ENCODE peak calls at places on chromosomes 6 and 20, in five cellular contexts. W is fibroblast of lung, M is astrocyte, X is GM12878, D is MM.1S. Z is an unnamed sample. For H3K4me1, the result is how much of the 10 kb centered on the place peaks cover.

GRCh38 chr6:167987396-167987795 is 10.1 kb upstream of the KIF25 start:
- DNase-seq in W (no peak), M (no peak), X (no peak), D (no peak), Z (no peak)

GRCh38 chr20:19826179-19826914 is 68.3 kb downstream of the RIN2 start:
- DNase-seq in W (no peak), M (no peak), X (no peak), D (no peak), Z (no peak)

GRCh38 chr20:3378138-3378537 is 29.3 kb downstream of the DNAAF9 start:
- DNase-seq in W (no peak), M (no peak), X (no peak), D (no peak), Z (no peak)

GRCh38 chr6:44151348-44152108 is 7.1 kb upstream of the CAPN11 start:
- DNase-seq in W (peak), M (peak), X (no peak), D (peak), Z (peak)

GRCh38 chr20:53824779-53825178 is 231.1 kb upstream of the ZNF217 start:
- DNase-seq in W (peak), M (no peak), X (no peak), D (no peak), Z (no peak)

GRCh38 chr20:32672982-32673727 is 586 bp downstream of the C20orf203 start:
- DNase-seq in W (no peak), M (no peak), X (no peak), D (peak), Z (peak)

GRCh38 chr20:62928246-62928939 is 2.1 kb upstream of the DIDO1 start:
- DNase-seq in W (no peak), M (no peak), X (no peak), D (no peak), Z (no peak)

GRCh38 chr6:31541059-31541657 is 645 bp downstream of the DDX39B start:
- DNase-seq in W (peak), M (peak), X (no peak), D (peak), Z (peak)

GRCh38 chr6:108596947-108597346 is 36.2 kb downstream of the FOXO3 start:
- DNase-seq in W (no peak), M (no peak), X (no peak), D (no peak), Z (no peak)

GRCh38 chr6:56242343-56242742 is 5.0 kb downstream of the COL21A1 start:
- DNase-seq in W (peak), M (no peak), X (no peak), D (no peak), Z (no peak)

GRCh38 chr6:65627015-65627414 is 80.0 kb downstream of the EYS start:
- DNase-seq in W (no peak), M (no peak), X (no peak), D (no peak), Z (no peak)

GRCh38 chr6:9467746-9468145 is 947.1 kb downstream of the TFAP2A start:
- DNase-seq in W (peak), M (peak), X (no peak), D (no peak), Z (no peak)

GRCh38 chr20:4814696-4815252 is 93.1 kb downstream of the PRND start:
- DNase-seq in W (no peak), M (no peak), X (peak), D (peak), Z (peak)

GRCh38 chr20:3805594-3806264 is 9.6 kb downstream of the CDC25B start:
- DNase-seq in W (peak), M (peak), X (no peak), D (no peak), Z (no peak)

GRCh38 chr6:141562181-141562800 is 570.4 kb upstream of the GJE1 start:
- DNase-seq in W (peak), M (no peak), X (no peak), D (no peak), Z (no peak)

GRCh38 chr6:98827295-98828159 is 6.8 kb upstream of the POU3F2 start:
- DNase-seq in W (no peak), M (no peak), X (no peak), D (no peak), Z (no peak)

GRCh38 chr6:42137192-42137753 is 5.1 kb downstream of the C6orf132 start:
- DNase-seq in W (no peak), M (no peak), X (no peak), D (no peak), Z (no peak)
- H3K4me3 ChIP-seq in W (no peak), M (peak), X (no peak), D (no peak), Z (peak)

GRCh38 chr6:159104931-159105330 is 60.1 kb upstream of the TAGAP start:
- DNase-seq in W (no peak), M (no peak), X (no peak), D (no peak), Z (peak)
- H3K9ac ChIP-seq in W (no peak), M (no peak), X (no peak), D (no peak), Z (peak)

GRCh38 chr20:41134362-41135186 is 2.8 kb upstream of the PLCG1 start:
- DNase-seq in W (no peak), M (no peak), X (no peak), D (no peak), Z (no peak)

GRCh38 chr20:41133709-41134361 is 3.5 kb upstream of the PLCG1 start:
- DNase-seq in W (no peak), M (no peak), X (peak), D (no peak), Z (peak)

GRCh38 chr20:41135888-41136243 is 1.5 kb upstream of the PLCG1 start:
- DNase-seq in W (no peak), M (no peak), X (no peak), D (no peak), Z (no peak)

GRCh38 chr20:41136336-41136694 is 1.0 kb upstream of the PLCG1 start:
- DNase-seq in W (no peak), M (no peak), X (no peak), D (no peak), Z (peak)

DNA sequence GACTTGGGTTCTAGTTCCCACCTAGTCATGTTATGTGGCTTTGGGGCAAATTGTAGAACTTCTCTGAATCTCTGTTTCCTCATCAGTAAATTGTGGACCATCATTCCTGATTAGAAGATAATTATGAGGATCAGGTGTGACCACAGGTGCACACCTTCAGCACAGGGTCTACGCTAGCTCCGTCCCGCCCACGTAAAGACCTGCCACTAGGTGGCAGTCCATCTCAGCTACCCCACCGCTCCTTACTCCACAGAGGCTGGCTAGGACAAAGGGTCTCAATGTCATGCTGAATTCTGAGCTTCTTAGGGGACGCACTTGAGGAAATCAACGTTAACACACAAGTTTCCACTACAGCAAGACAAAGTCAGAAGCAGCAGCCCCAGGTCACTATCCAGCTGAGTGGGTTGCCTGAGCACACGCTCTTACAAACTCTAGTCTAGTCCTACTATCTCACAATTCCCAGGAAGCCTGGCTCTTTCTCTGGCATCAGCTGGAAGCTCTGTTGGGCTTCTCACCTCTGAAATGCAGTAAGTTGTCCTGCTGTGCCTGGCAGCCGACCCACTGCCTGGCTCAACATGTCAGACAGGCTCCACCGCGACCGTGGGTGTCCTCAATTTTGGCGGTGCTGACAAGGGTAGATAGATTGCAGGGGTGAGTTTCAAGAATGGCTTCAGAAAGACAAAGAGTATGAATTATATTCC is 2.0 kb upstream of the PLCG1 start:
- DNase-seq in W (no peak), M (no peak), X (no peak), D (peak), Z (peak)
- H3K4me1 ChIP-seq in W (under half), M (under half), X (under half), D (under half), Z (half or more)

DNA sequence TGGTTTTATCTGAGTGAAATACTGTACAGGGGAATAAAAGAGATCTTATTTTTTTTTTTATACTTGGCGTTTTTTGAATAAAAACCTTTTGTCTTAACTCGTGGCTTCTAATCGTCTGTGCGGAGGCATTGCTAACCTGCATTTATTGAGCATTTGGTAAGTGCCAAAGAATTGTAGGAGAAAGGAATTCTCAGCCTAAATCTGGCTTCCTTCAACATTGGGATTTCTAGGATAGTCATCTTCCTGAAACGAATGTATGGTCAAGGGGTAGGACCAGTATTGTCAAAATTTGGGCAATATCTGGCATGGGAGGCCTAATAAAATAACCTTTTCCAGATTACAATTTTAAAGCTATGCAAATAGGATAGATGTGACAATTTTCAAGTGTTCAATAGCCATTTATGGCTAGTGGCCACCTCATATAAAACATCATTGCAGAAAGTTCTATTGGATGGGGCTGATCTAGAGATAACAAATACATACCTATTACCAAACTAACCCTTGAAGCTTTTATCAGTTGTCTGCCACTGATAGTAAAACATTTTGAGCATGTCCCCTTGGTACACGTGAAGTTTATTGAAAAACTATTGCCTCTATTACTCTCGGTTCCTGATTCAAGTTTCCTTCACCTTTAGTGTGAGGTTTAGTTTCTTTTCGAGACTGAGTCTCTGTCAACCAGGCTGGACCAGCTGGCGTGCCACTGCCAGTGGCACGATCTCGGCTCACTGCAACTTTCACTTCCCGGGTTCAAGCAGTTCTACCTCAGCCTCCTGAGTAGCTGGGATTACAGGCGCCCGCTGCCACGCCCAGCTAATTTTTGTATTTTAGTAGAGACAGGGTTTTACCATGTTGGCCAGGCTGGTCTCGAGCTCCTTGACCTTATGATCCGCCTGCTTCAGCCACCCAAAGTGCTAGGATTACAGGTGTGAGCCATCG is 5.6 kb downstream of the PIM1 start:
- DNase-seq in W (no peak), M (no peak), X (no peak), D (peak), Z (no peak)
- H3K4me3 ChIP-seq in W (no peak), M (no peak), X (no peak), D (peak), Z (no peak)